ENCODE peak calls at places on chromosomes 11 and 22, in ten cellular contexts. L, Y, E, X, D, P, G, T, A and V are unnamed samples.

GRCh38 chr11:1654388-1655167 is 25.0 kb downstream of the KRTAP5-5 start:
- DNase-seq in X (no peak), E (no peak), G (no peak), P (peak), T (no peak), L (peak), A (no peak), D (no peak), Y (no peak), V (peak)

GRCh38 chr22:39664485-39665200 is 94.1 kb downstream of the CACNA1I start:
- DNase-seq in A (peak), T (no peak), L (no peak), P (no peak), Y (no peak), D (no peak), E (no peak), G (no peak), X (no peak), V (no peak)

GRCh38 chr11:128488471-128488870 is 98.9 kb downstream of the ETS1 start:
- DNase-seq in G (peak), T (peak), P (peak), A (no peak), Y (no peak), X (peak), E (peak), L (no peak), D (no peak), V (peak)

GRCh38 chr11:69396051-69396947 is 85.2 kb upstream of the LINC01488 start:
- DNase-seq in T (no peak), A (no peak), D (no peak), G (no peak), P (no peak), L (peak), X (no peak), E (no peak), Y (no peak), V (peak)

GRCh38 chr11:86660011-86660595 is 12.3 kb downstream of the ME3 start:
- DNase-seq in L (no peak), A (no peak), D (no peak), E (no peak), P (peak), Y (no peak), T (peak), G (peak), X (peak), V (peak)

GRCh38 chr11:99739464-99740089 is 718.8 kb downstream of the CNTN5 start:
- DNase-seq in E (peak), L (no peak), X (no peak), T (peak), D (no peak), P (peak), A (peak), G (no peak), Y (no peak), V (no peak)

GRCh38 chr11:4482445-4482844 is at the start of gene OR52K1:
- DNase-seq in X (no peak), P (no peak), L (no peak), E (no peak), T (no peak), D (no peak), A (no peak), G (no peak), Y (no peak), V (no peak)

GRCh38 chr11:9906043-9906791 is 242.3 kb downstream of the SWAP70 start:
- DNase-seq in P (peak), E (peak), D (peak), G (peak), X (peak), Y (no peak), A (no peak), T (peak), L (no peak), V (peak)

GRCh38 chr11:3123761-3124733 is 41.1 kb downstream of the OSBPL5 start:
- DNase-seq in Y (no peak), L (peak), X (peak), A (no peak), P (peak), E (peak), T (peak), G (peak), D (peak), V (peak)

GRCh38 chr11:32870676-32871075 is 21.9 kb upstream of the QSER1 start:
- DNase-seq in D (no peak), T (no peak), P (peak), E (no peak), L (no peak), Y (no peak), A (no peak), X (no peak), G (no peak), V (no peak)

GRCh38 chr11:130426223-130427048 is 2.0 kb downstream of the ADAMTS8 start:
- DNase-seq in Y (no peak), P (no peak), G (no peak), E (no peak), A (no peak), D (no peak), X (no peak), T (no peak), L (no peak), V (peak)

GRCh38 chr11:130428692-130429681 is 578 bp upstream of the ADAMTS8 start:
- DNase-seq in P (no peak), Y (no peak), L (no peak), G (no peak), X (no peak), D (no peak), E (no peak), A (no peak), T (no peak), V (peak)

GRCh38 chr11:130427049-130427388 is 1.4 kb downstream of the ADAMTS8 start:
- DNase-seq in A (no peak), P (no peak), Y (no peak), L (no peak), T (no peak), X (no peak), E (no peak), D (no peak), G (no peak), V (peak)

GRCh38 chr11:130428271-130428670 is at the start of gene ADAMTS8:
- DNase-seq in L (no peak), Y (no peak), T (no peak), A (no peak), P (no peak), X (no peak), D (no peak), E (no peak), G (no peak), V (peak)

GRCh38 chr11:130427581-130428211 is 713 bp downstream of the ADAMTS8 start:
- DNase-seq in G (peak), X (no peak), E (no peak), P (no peak), Y (no peak), T (no peak), D (no peak), A (peak), L (no peak), V (peak)
- TF ChIP-seq CTCF in G (no peak), X (peak), E (peak), P (peak), Y (peak), T (no peak), D (no peak), A (peak), L (peak), V (no peak)

DNA sequence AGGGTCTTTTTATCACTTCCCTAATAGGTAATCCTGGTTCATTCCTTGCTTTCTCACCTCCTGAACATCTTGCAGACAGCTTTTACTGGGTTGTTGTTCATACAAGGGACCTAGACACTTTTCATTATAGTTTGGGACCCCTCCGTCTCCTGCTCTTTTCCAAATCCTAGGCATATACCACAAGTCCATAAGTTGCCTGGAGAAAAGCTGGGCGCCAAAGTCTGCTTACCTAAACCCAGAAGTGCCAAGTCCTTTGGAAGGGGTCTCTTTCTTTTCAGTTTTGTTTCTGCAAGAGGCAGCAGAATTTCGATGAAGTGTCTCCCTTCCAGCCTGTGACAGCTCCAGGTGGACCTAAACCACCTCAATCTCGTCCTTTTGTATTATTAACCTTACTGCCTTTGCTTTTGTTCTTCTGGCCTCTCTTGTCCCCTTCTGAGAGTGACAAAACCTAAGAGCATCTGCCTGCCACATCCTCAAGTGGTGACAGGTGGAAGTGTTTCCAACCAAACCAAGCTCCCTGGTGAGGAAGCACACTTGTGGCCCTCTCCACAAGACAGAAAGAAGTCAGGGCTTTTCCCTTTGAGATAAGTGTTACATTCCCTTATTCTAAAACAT is 19.5 kb upstream of the P2RY6 start:
- DNase-seq in T (no peak), G (no peak), L (no peak), D (no peak), Y (no peak), X (peak), A (no peak), E (no peak), P (no peak), V (no peak)
- TF ChIP-seq CTCF in T (no peak), G (no peak), L (no peak), D (peak), Y (peak), X (peak), A (peak), E (no peak), P (no peak), V (peak)

GRCh38 chr11:11451501-11452005 is 98.5 kb upstream of the CSNK2A3 start:
- DNase-seq in T (peak), D (peak), P (peak), X (peak), Y (no peak), G (no peak), A (no peak), E (no peak), L (no peak), V (peak)
- TF ChIP-seq CTCF in T (no peak), D (peak), P (no peak), X (peak), Y (peak), G (no peak), A (no peak), E (no peak), L (no peak), V (no peak)

GRCh38 chr11:135008001-135008405 is 596.0 kb upstream of the B3GAT1 start:
- DNase-seq in D (no peak), T (no peak), A (no peak), P (no peak), L (no peak), G (no peak), Y (no peak), E (no peak), X (no peak), V (no peak)

GRCh38 chr11:135008412-135008811 is 596.4 kb upstream of the B3GAT1 start:
- DNase-seq in L (no peak), A (no peak), P (no peak), Y (no peak), E (no peak), G (no peak), D (no peak), X (no peak), T (no peak), V (no peak)

GRCh38 chr11:135006800-135007199 is 594.8 kb upstream of the B3GAT1 start:
- DNase-seq in G (no peak), A (no peak), E (no peak), T (no peak), X (no peak), L (no peak), Y (no peak), D (no peak), P (no peak), V (peak)

GRCh38 chr11:135004495-135004894 is 592.5 kb upstream of the B3GAT1 start:
- DNase-seq in E (no peak), A (no peak), T (no peak), L (no peak), X (no peak), G (no peak), Y (no peak), D (no peak), P (peak), V (no peak)

DNA sequence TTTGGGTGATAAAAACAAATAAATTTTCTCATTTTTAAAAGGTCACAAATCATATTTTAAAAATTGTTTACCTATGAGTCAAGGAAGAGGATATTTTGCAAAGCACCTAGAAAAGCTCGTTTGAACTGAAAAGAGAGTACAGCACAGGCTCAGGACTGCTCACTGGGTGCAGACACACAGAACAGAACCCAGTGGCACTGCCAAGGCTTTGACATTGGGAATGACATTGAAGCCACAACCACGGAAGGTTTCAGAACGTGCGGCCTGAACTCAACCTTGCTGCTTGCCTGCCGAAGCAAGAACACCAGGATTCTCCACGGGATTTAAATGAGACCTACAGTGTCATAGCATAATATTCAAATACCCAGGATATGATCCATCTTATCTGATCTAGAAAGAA is 597.1 kb upstream of the B3GAT1 start:
- DNase-seq in L (no peak), G (no peak), A (no peak), E (no peak), T (no peak), P (no peak), D (no peak), Y (no peak), X (no peak), V (no peak)
- TF ChIP-seq CTCF in L (no peak), G (no peak), A (no peak), E (no peak), T (no peak), P (no peak), D (no peak), Y (no peak), X (no peak), V (no peak)

GRCh38 chr11:20616908-20617307 is 17.5 kb downstream of the SLC6A5 start:
- DNase-seq in G (no peak), T (no peak), L (no peak), X (no peak), E (no peak), Y (no peak), D (no peak), P (peak), A (no peak), V (no peak)

GRCh38 chr11:20617346-20617745 is 17.9 kb downstream of the SLC6A5 start:
- DNase-seq in E (no peak), G (no peak), P (peak), T (no peak), Y (no peak), A (no peak), L (no peak), D (no peak), X (no peak), V (no peak)

GRCh38 chr11:20621679-20622078 is 22.3 kb downstream of the SLC6A5 start:
- DNase-seq in X (no peak), A (no peak), E (no peak), D (no peak), P (no peak), Y (no peak), T (no peak), G (no peak), L (no peak), V (no peak)

GRCh38 chr11:20620988-20621387 is 21.6 kb downstream of the SLC6A5 start:
- DNase-seq in Y (no peak), X (no peak), T (no peak), E (no peak), A (no peak), L (no peak), P (no peak), D (no peak), G (no peak), V (no peak)

GRCh38 chr11:20618083-20618482 is 18.7 kb downstream of the SLC6A5 start:
- DNase-seq in E (no peak), T (no peak), L (no peak), A (no peak), Y (no peak), P (peak), X (no peak), G (no peak), D (no peak), V (no peak)
- TF ChIP-seq CTCF in E (no peak), T (no peak), L (no peak), A (no peak), Y (no peak), P (no peak), X (no peak), G (no peak), D (no peak), V (no peak)